ENCODE peak calls at places on chromosomes 5 and 9, in six cellular contexts. One of them, this sample, is unnamed.

GRCh38 chr5:139651863-139652787 is 4.0 kb downstream of the CXXC5 start:
- DNase-seq in fibroblast of pulmonary artery: peak; percentile 69
- DNase-seq in HFF-Myc: no peak
- DNase-seq in BJ: peak; percentile 52
- DNase-seq in psoas muscle: peak; percentile 84
- DNase-seq in MM.1S: peak; percentile 80
- DNase-seq in this sample: peak; percentile 92

GRCh38 chr9:114223564-114224246 is 68.4 kb downstream of the COL27A1 start:
- DNase-seq in fibroblast of pulmonary artery: peak; percentile 64
- DNase-seq in HFF-Myc: no peak
- DNase-seq in BJ: no peak
- DNase-seq in psoas muscle: no peak
- DNase-seq in MM.1S: no peak
- DNase-seq in this sample: peak; percentile 33

GRCh38 chr9:128222880-128223670 is 19.9 kb downstream of the DNM1 start:
- DNase-seq in fibroblast of pulmonary artery: no peak
- DNase-seq in HFF-Myc: no peak
- DNase-seq in BJ: no peak
- DNase-seq in psoas muscle: no peak
- DNase-seq in MM.1S: no peak
- DNase-seq in this sample: no peak

GRCh38 chr5:16540421-16540820 is 74.8 kb upstream of the ZNF622 start:
- DNase-seq in fibroblast of pulmonary artery: peak; percentile 28
- DNase-seq in HFF-Myc: no peak
- DNase-seq in BJ: peak; percentile 67
- DNase-seq in psoas muscle: no peak
- DNase-seq in MM.1S: no peak
- DNase-seq in this sample: peak; percentile 19

GRCh38 chr9:94161673-94162072 is 77.4 kb downstream of the PTPDC1 start:
- DNase-seq in fibroblast of pulmonary artery: no peak
- DNase-seq in HFF-Myc: no peak
- DNase-seq in BJ: no peak
- DNase-seq in psoas muscle: no peak
- DNase-seq in MM.1S: no peak
- DNase-seq in this sample: no peak

GRCh38 chr5:1661831-1662558 is 137.6 kb downstream of the MRPL36 start:
- DNase-seq in fibroblast of pulmonary artery: no peak
- DNase-seq in HFF-Myc: no peak
- DNase-seq in BJ: no peak
- DNase-seq in psoas muscle: no peak
- DNase-seq in MM.1S: no peak
- DNase-seq in this sample: no peak

GRCh38 chr5:99317136-99317535 is 388.3 kb upstream of the CHD1 start:
- DNase-seq in fibroblast of pulmonary artery: no peak
- DNase-seq in HFF-Myc: no peak
- DNase-seq in BJ: no peak
- DNase-seq in psoas muscle: no peak
- DNase-seq in MM.1S: no peak
- DNase-seq in this sample: no peak

GRCh38 chr9:133994359-133995011 is 2.4 kb upstream of the VAV2 start:
- DNase-seq in fibroblast of pulmonary artery: peak; percentile 71
- DNase-seq in HFF-Myc: no peak
- DNase-seq in BJ: no peak
- DNase-seq in psoas muscle: peak; percentile 78
- DNase-seq in MM.1S: peak; percentile 62
- DNase-seq in this sample: peak; percentile 66

GRCh38 chr9:26809795-26810194 is 82.8 kb downstream of the CAAP1 start:
- DNase-seq in fibroblast of pulmonary artery: peak; percentile 69
- DNase-seq in HFF-Myc: peak; percentile 70
- DNase-seq in BJ: peak; percentile 9
- DNase-seq in psoas muscle: no peak
- DNase-seq in MM.1S: no peak
- DNase-seq in this sample: peak; percentile 51

GRCh38 chr5:167644619-167645018 is 646.8 kb upstream of the WWC1 start:
- DNase-seq in fibroblast of pulmonary artery: peak; percentile 45
- DNase-seq in HFF-Myc: no peak
- DNase-seq in BJ: no peak
- DNase-seq in psoas muscle: no peak
- DNase-seq in MM.1S: no peak
- DNase-seq in this sample: no peak

GRCh38 chr9:110217656-110218099 is 9.7 kb upstream of the C9orf152 start:
- DNase-seq in fibroblast of pulmonary artery: peak; percentile 76
- DNase-seq in HFF-Myc: peak; percentile 25
- DNase-seq in BJ: peak; percentile 9
- DNase-seq in psoas muscle: no peak
- DNase-seq in MM.1S: peak; percentile 74
- DNase-seq in this sample: peak; percentile 71

GRCh38 chr5:74040065-74040551 is 414.1 kb downstream of the ARHGEF28 start:
- DNase-seq in fibroblast of pulmonary artery: peak; percentile 74
- DNase-seq in HFF-Myc: peak; percentile 19
- DNase-seq in BJ: no peak
- DNase-seq in psoas muscle: no peak
- DNase-seq in MM.1S: no peak
- DNase-seq in this sample: peak; percentile 85

GRCh38 chr5:74032617-74033016 is 406.6 kb downstream of the ARHGEF28 start:
- DNase-seq in fibroblast of pulmonary artery: no peak
- DNase-seq in HFF-Myc: no peak
- DNase-seq in BJ: no peak
- DNase-seq in psoas muscle: no peak
- DNase-seq in MM.1S: no peak
- DNase-seq in this sample: no peak

GRCh38 chr5:74034738-74035137 is 408.7 kb downstream of the ARHGEF28 start:
- DNase-seq in fibroblast of pulmonary artery: peak; percentile 76
- DNase-seq in HFF-Myc: peak; percentile 36
- DNase-seq in BJ: no peak
- DNase-seq in psoas muscle: no peak
- DNase-seq in MM.1S: no peak
- DNase-seq in this sample: no peak

GRCh38 chr5:74031536-74031935 is 405.5 kb downstream of the ARHGEF28 start:
- DNase-seq in fibroblast of pulmonary artery: no peak
- DNase-seq in HFF-Myc: no peak
- DNase-seq in BJ: no peak
- DNase-seq in psoas muscle: no peak
- DNase-seq in MM.1S: no peak
- DNase-seq in this sample: no peak

DNA sequence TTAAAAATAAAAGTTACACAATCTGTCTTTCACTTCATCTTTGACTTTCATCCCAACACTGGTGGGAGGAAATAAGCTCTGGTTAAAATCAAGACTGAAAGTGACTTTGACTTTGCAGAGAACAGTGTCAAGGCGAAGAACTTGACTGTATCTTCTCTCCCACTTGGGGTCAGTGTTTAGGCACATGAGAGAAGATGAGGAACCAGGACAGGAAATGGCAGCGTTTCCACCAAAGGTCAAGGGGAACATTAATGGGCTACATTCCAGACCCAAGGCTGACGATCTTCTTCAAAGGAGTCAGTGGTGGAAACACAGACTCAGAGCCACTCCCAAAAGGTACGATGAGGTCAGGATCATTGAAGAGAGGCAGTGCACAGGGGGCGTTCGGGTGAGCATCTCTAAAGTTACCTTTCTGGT is 409.5 kb downstream of the ARHGEF28 start:
- DNase-seq in fibroblast of pulmonary artery: peak; percentile 85
- DNase-seq in HFF-Myc: peak; percentile 56
- DNase-seq in BJ: no peak
- DNase-seq in psoas muscle: no peak
- DNase-seq in MM.1S: peak; percentile 80
- DNase-seq in this sample: peak; percentile 64
- TF ChIP-seq CTCF in fibroblast of pulmonary artery: peak; percentile 60
- TF ChIP-seq CTCF in HFF-Myc: peak; percentile 50
- TF ChIP-seq CTCF in BJ: peak; percentile 51
- TF ChIP-seq CTCF in psoas muscle: peak; percentile 51
- TF ChIP-seq CTCF in MM.1S: peak; percentile 65
- TF ChIP-seq CTCF in this sample: peak; percentile 57

GRCh38 chr5:166441-167372 is 24.6 kb upstream of the LRRC14B start:
- DNase-seq in fibroblast of pulmonary artery: no peak
- DNase-seq in HFF-Myc: no peak
- DNase-seq in BJ: no peak
- DNase-seq in psoas muscle: peak; percentile 7
- DNase-seq in MM.1S: no peak
- DNase-seq in this sample: no peak
- H3K4me3 ChIP-seq in fibroblast of pulmonary artery: no peak overlapping the region
- H3K4me3 ChIP-seq in HFF-Myc: no peak overlapping the region
- H3K4me3 ChIP-seq in BJ: no peak overlapping the region
- H3K4me3 ChIP-seq in psoas muscle: no peak overlapping the region
- H3K4me3 ChIP-seq in MM.1S: no peak overlapping the region
- H3K4me3 ChIP-seq in this sample: no peak overlapping the region

GRCh38 chr9:120929392-120929791 is 2.8 kb upstream of the TRAF1 start:
- DNase-seq in fibroblast of pulmonary artery: no peak
- DNase-seq in HFF-Myc: no peak
- DNase-seq in BJ: no peak
- DNase-seq in psoas muscle: no peak
- DNase-seq in MM.1S: no peak
- DNase-seq in this sample: no peak

GRCh38 chr9:120927125-120928014 is 774 bp upstream of the TRAF1 start:
- DNase-seq in fibroblast of pulmonary artery: no peak
- DNase-seq in HFF-Myc: no peak
- DNase-seq in BJ: no peak
- DNase-seq in psoas muscle: no peak
- DNase-seq in MM.1S: no peak
- DNase-seq in this sample: no peak

GRCh38 chr9:120926397-120926928 is at the start of gene TRAF1:
- DNase-seq in fibroblast of pulmonary artery: no peak
- DNase-seq in HFF-Myc: no peak
- DNase-seq in BJ: no peak
- DNase-seq in psoas muscle: no peak
- DNase-seq in MM.1S: no peak
- DNase-seq in this sample: no peak

GRCh38 chr9:120928015-120928719 is 1.6 kb upstream of the TRAF1 start:
- DNase-seq in fibroblast of pulmonary artery: no peak
- DNase-seq in HFF-Myc: no peak
- DNase-seq in BJ: no peak
- DNase-seq in psoas muscle: peak; percentile 40
- DNase-seq in MM.1S: no peak
- DNase-seq in this sample: no peak

GRCh38 chr9:120928720-120929389 is 2.3 kb upstream of the TRAF1 start:
- DNase-seq in fibroblast of pulmonary artery: peak; percentile 42
- DNase-seq in HFF-Myc: no peak
- DNase-seq in BJ: no peak
- DNase-seq in psoas muscle: peak; percentile 80
- DNase-seq in MM.1S: peak; percentile 61
- DNase-seq in this sample: peak; percentile 59
- TF ChIP-seq CTCF in fibroblast of pulmonary artery: no peak
- TF ChIP-seq CTCF in HFF-Myc: no peak
- TF ChIP-seq CTCF in BJ: no peak
- TF ChIP-seq CTCF in psoas muscle: peak; percentile 24
- TF ChIP-seq CTCF in MM.1S: peak; percentile 21
- TF ChIP-seq CTCF in this sample: peak; percentile 9

DNA sequence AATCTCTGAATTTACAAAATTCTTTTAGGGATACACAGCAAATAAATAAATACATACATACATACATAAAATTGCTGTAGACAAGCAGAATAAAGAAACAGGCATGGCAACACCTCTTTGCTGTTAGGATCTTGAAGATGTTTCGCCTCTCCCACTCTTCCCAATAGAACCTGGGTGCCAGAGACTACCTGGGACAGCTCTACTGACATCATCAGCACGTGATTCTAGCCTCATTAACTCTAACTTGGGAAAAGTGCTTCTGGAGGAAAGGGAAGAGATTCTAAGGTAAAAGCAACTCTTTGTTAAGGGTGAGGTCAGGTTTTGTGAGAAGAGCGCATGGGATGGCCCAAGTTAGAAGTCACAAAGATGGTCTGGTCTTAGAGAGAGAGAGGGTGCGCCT is 339.1 kb downstream of the RFX3 start:
- DNase-seq in fibroblast of pulmonary artery: no peak
- DNase-seq in HFF-Myc: no peak
- DNase-seq in BJ: no peak
- DNase-seq in psoas muscle: no peak
- DNase-seq in MM.1S: no peak
- DNase-seq in this sample: no peak
- H3K4me3 ChIP-seq in fibroblast of pulmonary artery: no peak overlapping the region
- H3K4me3 ChIP-seq in HFF-Myc: no peak overlapping the region
- H3K4me3 ChIP-seq in BJ: no peak overlapping the region
- H3K4me3 ChIP-seq in psoas muscle: no peak overlapping the region
- H3K4me3 ChIP-seq in MM.1S: no peak overlapping the region
- H3K4me3 ChIP-seq in this sample: no peak overlapping the region

GRCh38 chr5:57319633-57320032 is 145.8 kb downstream of the GPBP1 start:
- DNase-seq in fibroblast of pulmonary artery: no peak
- DNase-seq in HFF-Myc: no peak
- DNase-seq in BJ: no peak
- DNase-seq in psoas muscle: no peak
- DNase-seq in MM.1S: no peak
- DNase-seq in this sample: no peak

GRCh38 chr5:57324159-57324558 is 150.3 kb downstream of the GPBP1 start:
- DNase-seq in fibroblast of pulmonary artery: no peak
- DNase-seq in HFF-Myc: no peak
- DNase-seq in BJ: no peak
- DNase-seq in psoas muscle: no peak
- DNase-seq in MM.1S: no peak
- DNase-seq in this sample: peak; percentile 38

GRCh38 chr5:57318251-57318650 is 144.4 kb downstream of the GPBP1 start:
- DNase-seq in fibroblast of pulmonary artery: no peak
- DNase-seq in HFF-Myc: no peak
- DNase-seq in BJ: no peak
- DNase-seq in psoas muscle: no peak
- DNase-seq in MM.1S: no peak
- DNase-seq in this sample: no peak

GRCh38 chr5:57317341-57317740 is 143.5 kb downstream of the GPBP1 start:
- DNase-seq in fibroblast of pulmonary artery: peak; percentile 59
- DNase-seq in HFF-Myc: no peak
- DNase-seq in BJ: no peak
- DNase-seq in psoas muscle: no peak
- DNase-seq in MM.1S: no peak
- DNase-seq in this sample: no peak

DNA sequence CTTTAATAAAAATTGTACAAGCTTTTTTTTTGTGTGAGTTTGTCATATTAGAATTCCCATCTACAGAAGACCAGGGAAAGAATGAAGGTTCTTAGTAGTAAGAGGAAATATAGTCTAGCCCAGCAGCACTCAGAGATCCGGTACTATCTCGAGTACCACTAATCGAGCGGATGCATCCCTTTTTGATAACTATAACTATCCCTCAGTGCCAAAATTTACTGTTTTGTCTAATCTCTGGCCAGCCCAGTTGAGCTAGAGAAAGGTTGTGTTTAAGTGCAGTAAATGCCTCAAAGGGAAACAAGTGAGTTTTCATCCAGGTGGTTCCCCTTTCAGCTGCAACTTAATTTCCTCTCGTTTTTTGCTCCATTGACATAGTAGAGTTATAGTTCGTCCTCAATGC is 146.7 kb downstream of the GPBP1 start:
- DNase-seq in fibroblast of pulmonary artery: no peak
- DNase-seq in HFF-Myc: no peak
- DNase-seq in BJ: no peak
- DNase-seq in psoas muscle: no peak
- DNase-seq in MM.1S: no peak
- DNase-seq in this sample: no peak
- TF ChIP-seq CTCF in fibroblast of pulmonary artery: no peak
- TF ChIP-seq CTCF in HFF-Myc: no peak
- TF ChIP-seq CTCF in BJ: no peak
- TF ChIP-seq CTCF in psoas muscle: no peak
- TF ChIP-seq CTCF in MM.1S: no peak
- TF ChIP-seq CTCF in this sample: no peak

DNA sequence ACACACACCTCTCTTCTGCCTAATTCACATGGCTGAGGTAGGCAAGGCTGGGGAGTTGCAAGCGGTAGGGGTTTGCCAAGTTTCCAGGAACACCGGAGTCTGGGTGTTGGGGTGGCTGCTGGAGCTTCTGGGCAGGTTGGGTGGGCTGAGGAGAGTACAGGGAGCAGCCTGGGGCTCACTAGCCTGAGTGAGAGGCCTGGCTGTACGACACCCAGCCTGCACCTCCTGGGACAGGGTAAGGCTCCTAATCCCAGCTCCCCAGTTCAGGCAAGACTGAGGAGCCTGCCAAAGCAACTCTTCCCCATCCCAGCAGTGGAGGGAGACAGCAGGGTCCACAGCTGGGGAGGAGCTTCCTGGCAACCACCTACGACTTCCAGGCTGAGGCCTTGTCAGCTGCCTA is 8.0 kb downstream of the SPAAR start:
- DNase-seq in fibroblast of pulmonary artery: no peak
- DNase-seq in HFF-Myc: no peak
- DNase-seq in BJ: no peak
- DNase-seq in psoas muscle: no peak
- DNase-seq in MM.1S: no peak
- DNase-seq in this sample: no peak
- H3K4me3 ChIP-seq in fibroblast of pulmonary artery: no peak overlapping the region
- H3K4me3 ChIP-seq in HFF-Myc: no peak overlapping the region
- H3K4me3 ChIP-seq in BJ: no peak overlapping the region
- H3K4me3 ChIP-seq in psoas muscle: no peak overlapping the region
- H3K4me3 ChIP-seq in MM.1S: no peak overlapping the region
- H3K4me3 ChIP-seq in this sample: no peak overlapping the region